ENCODE peak calls at places on chromosomes 7 and 10, in eight cellular contexts. S is T-helper 1 cell, T is HuH-7.5, A is cardiac muscle cell, N is NCI-H748 treated with DMSO at 0.1 percent for 48 hours, D is kidney glomerular epithelial cell, R is GDM1, Q is NCI-H1694 treated with DMSO at 0.1 percent for 48 hours. W is an unnamed sample.

GRCh38 chr7:45703373-45703821 is 129.2 kb downstream of the ADCY1 start:
- DNase-seq in S (no peak), T (no peak), A (no peak), N (no peak), D (no peak), R (no peak), Q (no peak), W (no peak)

GRCh38 chr10:105577865-105578607 is 936.9 kb downstream of the SORCS3 start:
- DNase-seq in S (no peak), T (no peak), A (no peak), N (no peak), D (no peak), R (no peak), Q (no peak), W (no peak)

GRCh38 chr7:132242192-132242812 is 334.0 kb downstream of the PLXNA4 start:
- DNase-seq in S (no peak), T (no peak), A (no peak), N (no peak), D (no peak), R (no peak), Q (no peak), W (no peak)

GRCh38 chr7:69452797-69453196 is 145.5 kb upstream of the AUTS2 start:
- DNase-seq in S (no peak), T (no peak), A (no peak), N (no peak), D (no peak), R (no peak), Q (no peak), W (no peak)

GRCh38 chr7:47570649-47571050 is 11.3 kb downstream of the TNS3 start:
- DNase-seq in S (no peak), T (no peak), A (peak), N (no peak), D (no peak), R (no peak), Q (no peak), W (no peak)

GRCh38 chr7:28395404-28395803 is 16.9 kb upstream of the CREB5 start:
- DNase-seq in S (no peak), T (no peak), A (no peak), N (no peak), D (no peak), R (no peak), Q (no peak), W (no peak)

GRCh38 chr7:140211698-140212097 is 34.9 kb upstream of the KDM7A start:
- DNase-seq in S (no peak), T (no peak), A (no peak), N (no peak), D (no peak), R (no peak), Q (no peak), W (no peak)

GRCh38 chr7:101936223-101936611 is 118.8 kb downstream of the CUX1 start:
- DNase-seq in S (no peak), T (no peak), A (no peak), N (no peak), D (no peak), R (no peak), Q (no peak), W (no peak)

GRCh38 chr7:77525231-77525630 is 11.9 kb upstream of the PTPN12 start:
- DNase-seq in S (no peak), T (no peak), A (no peak), N (no peak), D (no peak), R (no peak), Q (no peak), W (no peak)

GRCh38 chr7:106824458-106824857 is 40.6 kb upstream of the PIK3CG start:
- DNase-seq in S (no peak), T (no peak), A (no peak), N (no peak), D (peak), R (no peak), Q (no peak), W (no peak)

GRCh38 chr10:47294057-47294456 is 5.9 kb upstream of the GDF10 start:
- DNase-seq in S (no peak), T (no peak), A (no peak), N (no peak), D (no peak), R (no peak), Q (no peak), W (no peak)

GRCh38 chr7:92119213-92119759 is 15.0 kb downstream of the CYP51A1 start:
- DNase-seq in S (no peak), T (no peak), A (no peak), N (no peak), D (no peak), R (no peak), Q (no peak), W (no peak)

GRCh38 chr7:133730360-133730759 is 396.8 kb upstream of the LRGUK start:
- DNase-seq in S (no peak), T (no peak), A (no peak), N (no peak), D (no peak), R (no peak), Q (no peak), W (no peak)

GRCh38 chr10:3097160-3097559 is 29.8 kb downstream of the PFKP start:
- DNase-seq in S (no peak), T (no peak), A (no peak), N (no peak), D (no peak), R (no peak), Q (no peak), W (no peak)

GRCh38 chr7:21256310-21256877 is 171.5 kb upstream of the SP4 start:
- DNase-seq in S (peak), T (peak), A (peak), N (peak), D (peak), R (no peak), Q (peak), W (peak)

GRCh38 chr7:20112646-20113045 is 104.5 kb downstream of the MACC1 start:
- DNase-seq in S (no peak), T (no peak), A (no peak), N (no peak), D (no peak), R (no peak), Q (no peak), W (no peak)

GRCh38 chr10:106175760-106176377 is 988.6 kb downstream of the SORCS1 start:
- DNase-seq in S (no peak), T (no peak), A (peak), N (peak), D (peak), R (no peak), Q (peak), W (no peak)

GRCh38 chr10:12432402-12433189 is 83.2 kb downstream of the CAMK1D start:
- DNase-seq in S (no peak), T (no peak), A (no peak), N (peak), D (no peak), R (no peak), Q (no peak), W (no peak)

GRCh38 chr7:116955340-116955739 is 2.0 kb downstream of the ST7 start:
- DNase-seq in S (no peak), T (no peak), A (no peak), N (no peak), D (no peak), R (no peak), Q (no peak), W (no peak)

GRCh38 chr7:3117488-3118228 is 74.0 kb upstream of the CARD11 start:
- DNase-seq in S (no peak), T (no peak), A (peak), N (no peak), D (no peak), R (no peak), Q (no peak), W (no peak)

GRCh38 chr10:72340510-72340895 is 14.2 kb downstream of the DNAJB12 start:
- DNase-seq in S (peak), T (peak), A (peak), N (peak), D (no peak), R (peak), Q (no peak), W (no peak)

GRCh38 chr7:103395071-103395470 is 47.6 kb downstream of the PSMC2 start:
- DNase-seq in S (no peak), T (no peak), A (no peak), N (no peak), D (no peak), R (no peak), Q (no peak), W (no peak)

GRCh38 chr7:74033372-74034311 is 5.7 kb downstream of the ELN start:
- DNase-seq in S (no peak), T (no peak), A (peak), N (no peak), D (no peak), R (no peak), Q (no peak), W (no peak)

GRCh38 chr7:130189281-130189782 is 15.9 kb downstream of the TMEM209 start:
- DNase-seq in S (no peak), T (no peak), A (peak), N (no peak), D (no peak), R (no peak), Q (no peak), W (no peak)

GRCh38 chr7:23470290-23471089 is at the start of gene IGF2BP3:
- DNase-seq in S (peak), T (peak), A (peak), N (peak), D (no peak), R (peak), Q (peak), W (peak)

GRCh38 chr7:90824386-90825307 is 228.5 kb downstream of the CDK14 start:
- DNase-seq in S (no peak), T (no peak), A (peak), N (no peak), D (peak), R (no peak), Q (no peak), W (no peak)

GRCh38 chr7:85469446-85469970 is 282.7 kb upstream of the SEMA3D start:
- DNase-seq in S (no peak), T (no peak), A (peak), N (no peak), D (peak), R (no peak), Q (no peak), W (no peak)

GRCh38 chr10:116743266-116744064 is 1.1 kb upstream of the HSPA12A start:
- DNase-seq in S (no peak), T (no peak), A (no peak), N (no peak), D (no peak), R (no peak), Q (no peak), W (no peak)

GRCh38 chr7:129958643-129959479 is 6.1 kb upstream of the UBE2H start:
- DNase-seq in S (no peak), T (peak), A (peak), N (no peak), D (peak), R (peak), Q (no peak), W (peak)

GRCh38 chr7:96136600-96137239 is 185.2 kb downstream of the SLC25A13 start:
- DNase-seq in S (no peak), T (no peak), A (no peak), N (peak), D (no peak), R (no peak), Q (no peak), W (no peak)

W was measured in HepG2.